ENCODE peak calls at places on chromosomes 11 and 22, in ten cellular contexts. I is psoas muscle, J is cardiac fibroblast, Y is K562, R is uterus, C is BJ, X is mucosa of descending colon, Q is stomach, F is tibial nerve, O is IMR-90. L is an unnamed sample.

GRCh38 chr22:36465232-36466021 is 16.0 kb downstream of the TXN2 start:
- DNase-seq in I (peak), J (peak), Y (no peak), R (peak), C (no peak), X (peak), Q (peak), F (no peak), O (peak), L (no peak)

GRCh38 chr11:134786636-134787035 is 374.6 kb upstream of the B3GAT1 start:
- DNase-seq in I (no peak), J (no peak), Y (no peak), R (no peak), C (no peak), X (no peak), Q (no peak), F (no peak), O (no peak), L (no peak)

GRCh38 chr11:116703421-116703820 is 69.4 kb downstream of the BUD13 start:
- DNase-seq in I (no peak), J (peak), Y (no peak), R (no peak), C (no peak), X (no peak), Q (no peak), F (no peak), O (no peak), L (no peak)

GRCh38 chr11:2273771-2274170 is 3.4 kb upstream of the ASCL2 start:
- DNase-seq in I (no peak), J (no peak), Y (no peak), R (peak), C (no peak), X (peak), Q (peak), F (no peak), O (no peak), L (no peak)

GRCh38 chr11:13434247-13435205 is 28.5 kb downstream of the BTBD10 start:
- DNase-seq in I (no peak), J (no peak), Y (no peak), R (no peak), C (no peak), X (no peak), Q (no peak), F (no peak), O (peak), L (no peak)

GRCh38 chr22:37940698-37941376 is 12.6 kb downstream of the C22orf23 start:
- DNase-seq in I (no peak), J (peak), Y (no peak), R (no peak), C (no peak), X (no peak), Q (no peak), F (peak), O (no peak), L (no peak)

GRCh38 chr22:45335021-45335818 is 25.5 kb downstream of the FAM118A start:
- DNase-seq in I (peak), J (no peak), Y (no peak), R (no peak), C (no peak), X (no peak), Q (no peak), F (no peak), O (no peak), L (no peak)

GRCh38 chr11:79244175-79244804 is 196.5 kb downstream of the TENM4 start:
- DNase-seq in I (no peak), J (peak), Y (no peak), R (peak), C (peak), X (no peak), Q (no peak), F (peak), O (peak), L (no peak)

GRCh38 chr22:36443198-36443770 is 38.2 kb downstream of the TXN2 start:
- DNase-seq in I (no peak), J (no peak), Y (no peak), R (no peak), C (no peak), X (no peak), Q (no peak), F (no peak), O (no peak), L (peak)

GRCh38 chr11:23749762-23750430 is 747.0 kb upstream of the LUZP2 start:
- DNase-seq in I (no peak), J (no peak), Y (no peak), R (no peak), C (no peak), X (no peak), Q (no peak), F (no peak), O (no peak), L (no peak)

GRCh38 chr22:23485490-23485889 is 94.6 kb downstream of the IGLL1 start:
- DNase-seq in I (no peak), J (no peak), Y (no peak), R (no peak), C (no peak), X (no peak), Q (no peak), F (no peak), O (no peak), L (no peak)

GRCh38 chr22:27336151-27337090 is 465.1 kb downstream of the MN1 start:
- DNase-seq in I (no peak), J (no peak), Y (no peak), R (no peak), C (no peak), X (no peak), Q (no peak), F (no peak), O (no peak), L (no peak)

GRCh38 chr11:19660076-19660475 is 52.6 kb upstream of the NAV2 start:
- DNase-seq in I (no peak), J (no peak), Y (peak), R (no peak), C (no peak), X (no peak), Q (no peak), F (no peak), O (peak), L (peak)

DNA sequence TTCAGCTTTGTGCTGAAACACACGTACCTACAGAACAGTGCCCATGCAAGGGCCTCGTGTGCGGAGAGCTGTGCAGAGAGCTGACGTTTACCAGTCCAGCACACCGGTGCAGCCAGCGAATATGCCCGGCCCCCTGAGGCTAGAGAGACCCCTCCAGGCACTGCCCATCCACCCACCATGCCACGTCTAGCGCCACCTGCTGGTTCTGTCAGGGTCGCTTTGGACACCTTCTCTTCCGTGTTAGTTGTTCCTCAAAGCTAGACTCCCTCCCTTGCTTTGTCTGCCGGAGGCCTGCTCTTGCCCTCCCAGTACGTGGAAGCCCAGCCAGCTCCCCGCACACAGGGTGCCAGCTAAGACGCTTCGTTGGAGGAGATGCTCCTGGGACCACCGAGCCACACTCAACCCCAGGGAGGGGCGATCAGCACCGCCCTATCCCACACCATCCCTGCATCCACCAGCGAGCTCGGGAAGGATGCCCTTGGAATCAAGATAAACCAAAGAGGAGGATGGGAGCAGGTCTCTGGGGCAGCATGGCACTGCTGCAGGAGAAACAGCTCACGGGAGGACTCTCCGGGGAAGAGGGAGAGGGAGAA is 43.4 kb downstream of the CPT1A start:
- DNase-seq in I (peak), J (peak), Y (peak), R (no peak), C (no peak), X (peak), Q (no peak), F (peak), O (no peak), L (peak)
- TF ChIP-seq CTCF in I (peak), J (peak), Y (peak), R (peak), C (peak), X (peak), Q (no peak), F (peak), O (peak), L (peak)

GRCh38 chr22:39405346-39406085 is 5.9 kb downstream of the TAB1 start:
- DNase-seq in I (peak), J (peak), Y (no peak), R (peak), C (no peak), X (no peak), Q (no peak), F (no peak), O (peak), L (no peak)
- H3K4me3 ChIP-seq in I (no peak), J (peak), Y (no peak), R (no peak), C (peak), X (no peak), Q (no peak), F (peak), O (peak), L (no peak)

DNA sequence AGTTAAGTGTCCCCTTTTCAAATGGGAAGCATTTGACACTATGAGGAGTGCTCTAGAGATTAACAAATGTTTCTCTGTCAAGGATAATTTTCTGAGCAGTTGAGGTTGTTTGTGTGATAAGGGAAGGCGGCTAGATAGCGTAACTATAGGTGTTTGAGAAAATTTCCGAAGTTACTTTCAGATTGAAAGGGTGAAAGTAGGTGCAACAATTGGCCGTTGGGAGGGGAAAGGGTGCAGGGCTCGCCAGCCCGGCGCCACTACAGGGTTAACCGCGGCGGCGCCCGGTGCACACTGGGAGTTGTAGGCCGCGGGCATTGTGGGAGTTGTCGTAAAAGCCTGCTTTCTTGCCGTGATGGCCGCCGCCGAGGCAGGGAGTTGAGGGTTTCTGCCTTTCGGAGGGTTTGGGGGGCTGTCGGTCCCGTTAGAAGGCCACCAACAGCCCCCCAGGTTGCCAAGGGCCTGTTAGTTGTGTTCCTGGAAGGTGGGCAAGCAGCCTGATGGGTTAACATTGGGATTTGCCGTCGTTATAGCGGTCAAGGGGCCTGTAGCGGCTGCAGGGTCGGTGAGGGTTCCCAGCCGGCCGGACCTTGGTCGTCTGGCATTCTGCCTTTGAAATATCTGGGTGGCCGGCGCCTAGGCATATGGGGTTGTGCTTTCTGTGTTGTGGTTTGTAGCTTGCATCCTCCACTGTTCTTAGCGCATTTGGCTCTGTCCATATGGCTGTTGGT is 36.5 kb upstream of the HSD17B12 start:
- DNase-seq in I (peak), J (peak), Y (peak), R (peak), C (peak), X (peak), Q (peak), F (peak), O (peak), L (peak)
- TF ChIP-seq CTCF in I (no peak), J (no peak), Y (no peak), R (no peak), C (no peak), X (no peak), Q (no peak), F (no peak), O (no peak), L (no peak)

DNA sequence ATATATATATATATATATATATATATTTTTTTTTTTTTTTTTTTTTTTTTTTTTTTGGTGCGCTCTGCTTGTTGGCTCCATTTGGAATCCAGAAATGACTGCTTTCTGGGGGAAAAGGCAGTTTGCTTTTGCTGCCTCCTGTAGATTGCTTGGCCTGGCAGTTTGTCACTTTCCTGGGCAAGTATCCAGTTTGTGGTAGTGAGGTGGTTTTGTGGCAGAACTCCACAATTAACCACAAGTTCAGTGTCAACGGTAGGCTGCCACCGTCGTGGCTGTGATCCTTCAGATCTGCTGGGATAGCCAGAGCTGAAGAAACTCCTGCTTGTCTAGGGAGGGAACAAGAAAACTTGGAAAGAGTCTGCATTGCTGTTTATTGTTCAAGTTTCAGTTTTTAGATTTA is 5.0 kb upstream of the PDE3B start:
- DNase-seq in I (no peak), J (peak), Y (no peak), R (no peak), C (no peak), X (no peak), Q (no peak), F (no peak), O (no peak), L (no peak)
- H3K4me3 ChIP-seq in I (no peak), J (no peak), Y (no peak), R (no peak), C (no peak), X (no peak), Q (no peak), F (no peak), O (no peak), L (no peak)

GRCh38 chr22:24507742-24508141 is 12.6 kb downstream of the UPB1 start:
- DNase-seq in I (no peak), J (no peak), Y (no peak), R (no peak), C (no peak), X (no peak), Q (no peak), F (no peak), O (no peak), L (no peak)
- TF ChIP-seq CTCF in I (no peak), J (no peak), Y (no peak), R (no peak), C (no peak), X (no peak), Q (no peak), F (no peak), O (no peak), L (no peak)

L was measured in GM12865.